ENCODE peak calls at places on chromosomes 12 and 14, in six cellular contexts. G is astrocyte of the spinal cord; L is ascending aorta; N is GM12865; B is naive thymus-derived CD4-positive, alpha-beta T cell; I is brain microvascular endothelial cell. O is an unnamed sample.

GRCh38 chr14:58882577-58883018 is 244.8 kb downstream of the DACT1 start:
- DNase-seq in G (peak), L (no peak), N (no peak), B (no peak), I (peak), O (peak)

GRCh38 chr14:30125322-30125944 is 197.8 kb upstream of the PRKD1 start:
- DNase-seq in G (no peak), L (no peak), N (no peak), B (no peak), I (no peak), O (no peak)

GRCh38 chr12:90166671-90167070 is 458.0 kb upstream of the ATP2B1 start:
- DNase-seq in G (no peak), L (no peak), N (no peak), B (no peak), I (no peak), O (no peak)

GRCh38 chr14:59251811-59252771 is 63.6 kb downstream of the DAAM1 start:
- DNase-seq in G (peak), L (no peak), N (no peak), B (no peak), I (no peak), O (peak)

GRCh38 chr14:98688446-98688845 is 583.6 kb downstream of the BCL11B start:
- DNase-seq in G (no peak), L (no peak), N (no peak), B (no peak), I (no peak), O (no peak)

GRCh38 chr12:111028830-111029229 is 108.5 kb upstream of the MYL2 start:
- DNase-seq in G (no peak), L (no peak), N (no peak), B (no peak), I (no peak), O (no peak)

GRCh38 chr14:104938960-104939359 is 14.3 kb downstream of the PLD4 start:
- DNase-seq in G (no peak), L (no peak), N (no peak), B (no peak), I (no peak), O (no peak)

GRCh38 chr12:51721281-51721940 is 127.1 kb downstream of the FIGNL2 start:
- DNase-seq in G (peak), L (no peak), N (peak), B (peak), I (peak), O (peak)

GRCh38 chr12:58537278-58537677 is 383.0 kb downstream of the LRIG3 start:
- DNase-seq in G (peak), L (no peak), N (no peak), B (no peak), I (peak), O (peak)

GRCh38 chr14:77037886-77038511 is 9.5 kb upstream of the IRF2BPL start:
- DNase-seq in G (no peak), L (peak), N (no peak), B (no peak), I (no peak), O (no peak)
- H3K4me3 ChIP-seq in G (no peak), L (peak), N (no peak), B (peak), I (no peak), O (no peak)

GRCh38 chr12:93336344-93336743 is 41.4 kb upstream of the NUDT4 start:
- DNase-seq in G (peak), L (no peak), N (no peak), B (no peak), I (peak), O (peak)
- H3K4me3 ChIP-seq in G (no peak), L (no peak), N (no peak), B (no peak), I (no peak), O (no peak)

DNA sequence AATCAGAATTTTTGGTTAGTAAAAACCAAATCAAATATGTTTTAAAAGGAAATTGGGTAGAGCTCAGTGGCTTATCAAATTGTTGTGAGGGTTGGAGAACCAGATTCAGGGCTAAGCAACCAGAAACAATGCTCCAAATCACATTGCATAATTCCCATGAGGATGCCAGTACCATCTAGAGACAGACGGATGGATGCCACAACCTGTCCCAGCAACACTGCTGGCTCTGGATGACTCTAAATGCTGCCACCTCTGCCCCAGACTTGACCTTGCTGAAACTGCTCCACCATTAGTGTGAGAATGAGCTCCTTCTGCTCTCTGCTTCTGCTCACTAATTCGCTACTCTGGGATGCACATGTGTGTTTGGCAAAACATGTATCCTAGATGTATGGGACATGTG is 43.9 kb downstream of the FRS2 start:
- DNase-seq in G (no peak), L (no peak), N (no peak), B (no peak), I (no peak), O (no peak)
- H3K4me3 ChIP-seq in G (no peak), L (no peak), N (no peak), B (no peak), I (no peak), O (no peak)

GRCh38 chr14:22972313-22972930 is 9.9 kb downstream of the AJUBA start:
- DNase-seq in G (no peak), L (no peak), N (no peak), B (no peak), I (no peak), O (no peak)
- H3K4me3 ChIP-seq in G (no peak), L (no peak), N (no peak), B (no peak), I (no peak), O (no peak)

DNA sequence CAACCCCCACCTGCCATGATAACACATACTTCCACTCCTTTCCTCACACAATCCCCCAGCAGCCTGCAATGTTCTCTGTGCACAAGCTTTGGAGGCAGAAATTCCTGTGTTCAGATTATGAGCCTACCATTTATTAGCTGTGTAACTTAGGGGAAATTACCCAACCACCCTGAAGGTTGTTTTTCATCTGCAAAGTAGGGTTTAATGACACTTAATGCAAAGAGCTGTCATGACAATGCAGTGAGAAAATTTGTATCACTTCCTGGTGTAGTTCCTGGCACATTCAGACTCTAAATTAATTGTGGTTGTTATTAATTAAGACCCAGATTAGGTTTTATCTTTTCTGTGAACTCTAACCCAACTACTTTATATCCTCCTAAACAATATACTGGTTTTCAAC is 122.4 kb upstream of the DYRK2 start:
- DNase-seq in G (no peak), L (no peak), N (no peak), B (no peak), I (no peak), O (no peak)
- H3K4me3 ChIP-seq in G (no peak), L (no peak), N (no peak), B (no peak), I (no peak), O (no peak)

DNA sequence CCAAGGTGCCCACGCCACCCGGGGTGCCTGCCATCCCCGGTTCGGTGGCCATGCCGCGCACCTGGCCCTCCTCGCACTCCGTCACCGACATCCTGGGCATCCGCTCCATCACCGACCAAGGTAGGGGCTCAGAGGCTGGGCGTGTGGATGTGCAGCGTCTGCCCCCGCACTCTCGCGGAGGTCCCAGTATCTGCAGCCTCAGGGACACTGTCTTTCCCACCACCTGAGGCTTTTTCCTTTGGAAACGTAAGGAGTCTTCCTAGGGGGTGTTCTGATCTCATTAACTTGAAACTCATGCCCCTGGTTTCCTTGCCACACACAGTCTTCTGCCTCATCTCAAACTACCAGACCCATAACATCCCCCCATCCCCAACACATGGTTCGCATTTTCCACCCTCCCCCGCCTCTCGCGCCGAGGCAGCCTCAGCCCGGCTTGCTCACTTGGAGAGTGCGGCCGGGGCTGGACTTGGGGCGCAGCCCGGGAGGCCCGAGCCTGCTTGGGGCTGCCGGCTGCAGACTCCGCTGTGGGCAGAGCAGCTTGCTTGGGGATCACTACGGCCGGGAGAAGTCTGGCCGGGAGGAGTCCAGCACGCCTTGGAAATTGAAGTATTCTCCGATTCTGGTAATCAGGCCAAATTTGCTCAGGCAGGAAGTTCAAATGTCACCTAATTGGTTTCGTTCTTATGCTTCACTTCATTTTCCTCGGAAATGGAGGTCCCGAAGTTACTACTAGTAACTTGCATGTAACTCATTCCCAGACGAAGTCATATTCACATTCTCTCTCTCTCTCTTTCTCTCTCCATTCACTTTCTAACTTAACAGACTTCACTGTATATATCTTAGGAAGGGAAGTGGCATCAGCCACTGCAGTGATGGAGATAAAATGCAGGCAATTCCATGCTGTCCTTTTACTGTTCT is 2.0 kb downstream of the PAX9 start:
- DNase-seq in G (no peak), L (no peak), N (no peak), B (no peak), I (no peak), O (no peak)
- H3K4me3 ChIP-seq in G (peak), L (peak), N (no peak), B (no peak), I (peak), O (no peak)

GRCh38 chr12:49093746-49094103 is 876 bp downstream of the DHH start:
- DNase-seq in G (no peak), L (no peak), N (no peak), B (no peak), I (no peak), O (no peak)
- H3K4me3 ChIP-seq in G (peak), L (no peak), N (no peak), B (no peak), I (no peak), O (no peak)

GRCh38 chr12:575948-576612 is 87.2 kb downstream of the NINJ2 start:
- DNase-seq in G (peak), L (peak), N (peak), B (peak), I (peak), O (peak)
- H3K4me3 ChIP-seq in G (no peak), L (no peak), N (peak), B (no peak), I (no peak), O (no peak)

GRCh38 chr14:20607617-20608016 is 16.4 kb upstream of the RNASE12 start:
- DNase-seq in G (no peak), L (no peak), N (peak), B (no peak), I (no peak), O (no peak)

GRCh38 chr14:20610002-20610765 is 19.0 kb upstream of the RNASE12 start:
- DNase-seq in G (peak), L (peak), N (peak), B (peak), I (peak), O (peak)

GRCh38 chr14:20609215-20610001 is 18.2 kb upstream of the RNASE12 start:
- DNase-seq in G (peak), L (peak), N (peak), B (peak), I (peak), O (peak)

GRCh38 chr14:20606902-20607242 is 15.7 kb upstream of the RNASE12 start:
- DNase-seq in G (no peak), L (no peak), N (no peak), B (no peak), I (no peak), O (no peak)

DNA sequence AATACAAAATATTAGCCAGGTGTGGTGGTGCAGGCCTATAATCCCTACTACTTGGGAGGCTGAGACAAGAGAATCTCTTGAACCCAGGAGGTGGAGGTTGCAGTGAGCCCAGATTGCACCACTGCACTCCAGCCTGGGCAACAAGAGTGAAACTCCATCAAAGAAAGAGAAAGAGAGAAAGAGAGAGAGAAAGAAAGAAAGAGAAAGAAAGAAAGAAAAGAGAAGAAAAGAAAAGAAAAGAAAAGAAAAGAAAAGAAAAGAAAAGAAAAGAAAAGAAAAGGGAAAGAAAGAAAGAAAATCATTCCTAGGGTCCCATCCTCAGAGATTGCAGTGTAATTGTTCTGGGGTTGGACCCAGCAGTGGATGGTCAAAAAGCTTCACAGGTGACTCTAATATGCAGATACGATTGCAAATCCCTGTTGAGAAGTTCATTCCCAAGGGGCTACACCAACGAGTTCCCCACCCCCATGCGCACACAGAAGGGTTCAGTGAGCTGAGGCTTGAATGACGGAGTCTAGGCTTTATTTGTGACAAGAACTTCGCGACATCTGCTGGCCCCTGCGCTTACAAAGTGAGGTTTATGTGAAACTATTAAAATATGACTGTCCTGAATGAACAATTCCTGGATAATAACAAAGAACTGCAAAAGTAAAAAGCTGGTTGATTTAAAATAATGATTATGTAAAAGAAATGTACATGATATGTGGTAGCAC is 17.4 kb upstream of the RNASE12 start:
- DNase-seq in G (no peak), L (no peak), N (peak), B (no peak), I (no peak), O (no peak)
- H3K4me3 ChIP-seq in G (no peak), L (no peak), N (no peak), B (no peak), I (no peak), O (no peak)

O was measured in fibroblast of pulmonary artery.